ENCODE peak calls at places on chromosomes 3 and 15, in ten cellular contexts. A is activated T-helper 2 cell treated with anti-CD3 and anti-CD28 coated beads, Interferon-gamma antibody, Interleukin-2, Interleukin-4, amounts not matched to agents 10 μg/mL and 5 μg/mL and 100 μg/mL, durations not matched to agents 14 hours and 24 hours and 36 hours; S is lower lobe of right lung; K is anterior cingulate cortex; V is GM19239; L is Peyer's patch; W is activated CD4-positive, alpha-beta T cell treated with anti-CD3 and anti-CD28 coated beads for 24 hours; J is heart left ventricle; D is renal cortical epithelial cell; F is memory B cell. P is an unnamed sample.

GRCh38 chr3:120274739-120275167 is 10.3 kb downstream of the GPR156 start:
- DNase-seq in A (no peak), S (no peak), K (no peak), V (no peak), L (no peak), W (no peak), J (no peak), D (no peak), F (no peak), P (no peak)

GRCh38 chr3:178048768-178049167 is 487.5 kb upstream of the KCNMB2 start:
- DNase-seq in A (no peak), S (no peak), K (no peak), V (no peak), L (no peak), W (no peak), J (no peak), D (no peak), F (no peak), P (no peak)

GRCh38 chr3:128152419-128153155 is 694 bp upstream of the EEFSEC start:
- DNase-seq in A (no peak), S (no peak), K (no peak), V (no peak), L (no peak), W (no peak), J (no peak), D (peak; percentile 73), F (no peak), P (no peak)

GRCh38 chr15:66815322-66815721 is 113.3 kb downstream of the SMAD6 start:
- DNase-seq in A (no peak), S (no peak), K (no peak), V (no peak), L (no peak), W (no peak), J (no peak), D (peak; percentile 76), F (no peak), P (peak; percentile 69)

GRCh38 chr3:120448707-120449650 is 1.8 kb downstream of the FSTL1 start:
- DNase-seq in A (no peak), S (no peak), K (no peak), V (no peak), L (no peak), W (no peak), J (no peak), D (peak; percentile 83), F (no peak), P (no peak)

GRCh38 chr3:129937717-129938116 is 36.8 kb upstream of the TRH start:
- DNase-seq in A (no peak), S (no peak), K (no peak), V (no peak), L (peak; percentile 30), W (no peak), J (no peak), D (no peak), F (no peak), P (no peak)

GRCh38 chr15:74209997-74210573 is 7.5 kb upstream of the STRA6 start:
- DNase-seq in A (no peak), S (no peak), K (no peak), V (no peak), L (no peak), W (no peak), J (no peak), D (no peak), F (no peak), P (no peak)

GRCh38 chr15:29222129-29222853 is 47.3 kb downstream of the NSMCE3 start:
- DNase-seq in A (no peak), S (no peak), K (no peak), V (no peak), L (no peak), W (no peak), J (no peak), D (no peak), F (no peak), P (no peak)

GRCh38 chr3:189304465-189305341 is 132.9 kb downstream of the TPRG1 start:
- DNase-seq in A (no peak), S (peak; percentile 63), K (no peak), V (no peak), L (peak; percentile 51), W (no peak), J (no peak), D (peak; percentile 62), F (no peak), P (no peak)

GRCh38 chr3:49701388-49702077 is 12.2 kb downstream of the RNF123 start:
- DNase-seq in A (no peak), S (no peak), K (no peak), V (no peak), L (no peak), W (no peak), J (no peak), D (no peak), F (no peak), P (no peak)

GRCh38 chr15:69415381-69415780 is 1.2 kb downstream of the KIF23 start:
- DNase-seq in A (no peak), S (no peak), K (no peak), V (no peak), L (no peak), W (no peak), J (no peak), D (no peak), F (no peak), P (no peak)

GRCh38 chr3:45548724-45549123 is 45.8 kb upstream of the LIMD1 start:
- DNase-seq in A (no peak), S (no peak), K (no peak), V (no peak), L (no peak), W (no peak), J (no peak), D (peak; percentile 40), F (no peak), P (peak; percentile 91)

GRCh38 chr15:88302373-88302772 is 45.8 kb upstream of the NTRK3 start:
- DNase-seq in A (no peak), S (no peak), K (no peak), V (no peak), L (no peak), W (no peak), J (no peak), D (no peak), F (no peak), P (no peak)

P was measured in HFF-Myc.